ENCODE peak calls at places on chromosomes 4 and X, in five cellular contexts. E is fibroblast of the aortic adventitia, A is fibroblast of lung, J is fibroblast of mammary gland, D is Panc1. V is an unnamed sample.

GRCh38 chrX:20609916-20610415 is 343.3 kb upstream of the RPS6KA3 start:
- DNase-seq in E (no peak), D (no peak), J (no peak), A (no peak), V (no peak)

GRCh38 chr4:5636766-5637670 is 71.3 kb downstream of the EVC2 start:
- DNase-seq in E (no peak), J (no peak), D (no peak), A (peak), V (no peak)

GRCh38 chr4:113467581-113467980 is 294.0 kb downstream of the CAMK2D start:
- DNase-seq in A (peak), D (no peak), E (peak), J (peak), V (peak)

GRCh38 chr4:26884486-26884988 is 23.9 kb downstream of the STIM2 start:
- DNase-seq in A (no peak), D (no peak), J (no peak), E (no peak), V (no peak)

GRCh38 chr4:120672558-120673147 is 249.9 kb downstream of the PRDM5 start:
- DNase-seq in J (no peak), A (peak), D (no peak), E (no peak), V (no peak)

GRCh38 chrX:17488036-17488435 is 113.0 kb downstream of the NHS start:
- DNase-seq in E (peak), J (peak), D (no peak), A (peak), V (no peak)

GRCh38 chrX:119760026-119760902 is 1.9 kb downstream of the SOWAHD start:
- DNase-seq in E (no peak), D (no peak), A (no peak), J (no peak), V (no peak)

GRCh38 chrX:63922221-63922620 is 137.2 kb upstream of the ARHGEF9 start:
- DNase-seq in A (peak), E (peak), J (peak), D (no peak), V (peak)

GRCh38 chrX:153590961-153591956 is 7.7 kb downstream of the CCNQ start:
- DNase-seq in E (no peak), D (no peak), A (no peak), J (no peak), V (no peak)

GRCh38 chrX:150663061-150663460 is 30.1 kb upstream of the MTMR1 start:
- DNase-seq in D (no peak), J (no peak), A (no peak), E (no peak), V (no peak)

GRCh38 chr4:99816611-99817309 is at the start of gene DAPP1:
- DNase-seq in A (no peak), D (no peak), E (no peak), J (no peak), V (no peak)

DNA sequence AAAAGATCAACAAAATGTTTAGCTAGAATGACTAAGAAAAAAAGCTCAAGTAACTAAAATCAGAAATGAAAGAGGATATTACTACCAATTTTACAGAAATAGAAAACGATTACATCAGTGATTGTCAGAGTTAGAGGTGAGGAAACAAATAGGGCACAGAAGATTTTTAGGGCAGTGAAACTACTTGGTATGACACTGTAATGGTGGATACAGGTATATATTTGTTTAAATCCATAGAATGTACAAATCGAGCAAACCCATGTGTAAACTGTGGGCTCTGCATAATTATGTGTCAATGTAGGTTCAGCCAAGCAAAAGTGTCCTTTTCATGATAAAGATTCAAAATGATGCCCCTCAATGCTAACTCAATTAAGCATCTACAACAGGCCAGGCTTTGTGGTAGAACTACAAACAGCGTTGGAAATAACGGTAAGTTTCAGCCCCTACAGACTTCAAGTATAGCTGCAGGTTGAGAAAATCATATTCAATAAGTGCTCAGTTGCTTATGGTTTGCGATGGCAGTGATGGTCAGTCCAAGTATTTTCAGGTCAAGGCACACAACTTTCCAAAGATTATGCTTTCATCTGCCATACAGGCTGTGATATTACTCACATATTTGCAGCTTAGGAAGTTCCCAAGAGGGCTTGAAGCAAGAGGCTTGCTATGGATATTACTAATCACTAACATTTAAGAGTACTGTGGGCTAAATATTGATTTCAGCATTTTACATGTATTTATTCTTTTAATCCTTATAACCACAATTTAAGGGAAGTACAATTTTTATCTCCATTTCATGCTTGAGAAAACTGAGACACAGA is 158.6 kb downstream of the TET2 start:
- DNase-seq in A (no peak), J (no peak), E (no peak), D (no peak), V (no peak)
- H3K4me3 ChIP-seq in A (no peak), J (no peak), E (no peak), D (no peak), V (no peak)

DNA sequence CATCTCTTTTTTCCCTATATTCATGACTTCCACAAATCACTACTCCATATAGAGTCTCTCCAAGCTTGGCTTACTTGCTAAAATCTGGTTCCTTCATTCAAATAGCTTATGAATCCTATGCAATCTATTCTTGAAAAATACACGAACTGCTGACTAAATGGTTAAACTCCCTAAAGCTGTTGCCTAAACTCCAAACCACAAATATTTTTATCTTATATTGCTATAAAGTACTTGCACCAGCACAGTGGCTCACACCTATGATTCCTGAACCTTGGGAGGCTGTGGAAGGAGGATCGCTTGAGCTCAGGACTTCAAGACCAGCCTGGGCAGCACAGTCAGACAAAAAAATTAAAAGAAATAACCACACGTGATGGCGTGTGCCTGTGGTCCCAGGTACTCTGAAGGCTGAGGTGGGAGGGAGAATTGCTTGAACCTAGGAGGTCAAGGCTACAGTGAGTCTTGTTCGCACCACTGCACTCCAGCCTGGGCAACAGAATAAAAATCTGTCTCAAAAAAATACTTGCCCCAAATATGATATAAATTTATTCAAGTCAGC is 2.2 kb downstream of the FBXO8 start:
- DNase-seq in D (no peak), E (no peak), J (no peak), A (no peak), V (no peak)
- H3K4me3 ChIP-seq in D (no peak), E (no peak), J (no peak), A (no peak), V (peak)

DNA sequence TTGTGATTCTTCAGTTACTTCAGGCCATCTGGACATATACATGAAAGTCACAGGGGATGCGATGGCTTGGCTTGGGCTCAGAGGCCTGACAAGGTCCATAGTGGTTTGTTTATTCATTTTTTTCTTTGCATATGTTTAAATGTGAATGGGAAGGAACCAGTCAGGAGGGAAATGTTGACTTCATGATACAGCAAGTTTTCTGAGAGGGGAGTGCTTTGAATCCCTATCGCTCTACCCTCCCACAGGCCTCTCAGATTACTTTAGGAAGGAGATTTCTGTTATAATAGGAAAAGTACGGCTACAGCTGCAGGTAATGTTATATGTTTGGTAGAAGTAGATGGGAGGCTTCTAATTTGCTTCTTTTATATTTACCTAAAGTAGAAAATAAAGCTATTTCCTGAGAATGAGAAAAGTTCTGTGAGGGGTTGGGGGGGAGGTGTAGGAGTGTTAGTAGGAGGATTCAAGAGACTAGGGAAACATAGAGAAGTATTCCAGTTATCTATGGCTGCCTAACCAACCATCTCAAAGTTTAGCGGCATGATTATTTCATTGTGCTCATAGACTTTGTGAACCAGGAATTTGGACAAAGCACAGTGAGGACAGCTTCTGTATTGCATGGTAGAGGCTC is 323.0 kb downstream of the RAPGEF2 start:
- DNase-seq in E (no peak), A (no peak), J (no peak), D (no peak), V (no peak)
- H3K4me3 ChIP-seq in E (no peak), A (no peak), J (no peak), D (no peak), V (no peak)

DNA sequence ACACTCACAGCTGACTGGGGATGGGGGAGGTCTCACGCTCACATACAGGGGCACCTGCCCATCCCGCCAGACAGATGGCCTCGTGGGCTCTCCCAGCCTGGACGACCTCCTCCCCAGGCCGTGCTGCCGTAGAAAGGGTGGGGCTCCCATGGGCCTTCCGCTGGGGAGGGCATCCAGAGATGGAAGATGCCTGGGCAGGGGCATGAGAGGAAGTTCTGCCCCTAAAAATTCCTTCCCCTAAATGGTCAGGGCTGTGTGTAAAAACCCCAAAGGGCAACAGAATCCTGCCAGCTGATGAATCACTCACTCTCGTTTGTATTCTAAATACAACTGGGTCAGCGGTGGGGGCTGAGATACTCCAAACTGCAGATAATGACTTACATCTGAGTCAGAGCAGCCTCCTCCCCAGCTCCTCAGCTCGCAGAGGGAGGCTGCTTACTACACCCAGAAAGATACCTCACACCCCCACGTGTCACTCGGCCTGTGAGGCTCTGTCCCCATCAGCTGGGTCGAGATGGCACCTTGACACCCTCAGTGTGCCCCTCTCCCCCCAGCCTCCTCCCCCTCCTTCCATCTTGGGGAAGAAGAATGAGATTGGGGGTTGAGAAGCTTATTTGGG is 10.1 kb downstream of the WDR1 start:
- DNase-seq in A (peak), D (peak), J (peak), E (peak), V (peak)
- H3K4me3 ChIP-seq in A (peak), D (peak), J (peak), E (peak), V (peak)

GRCh38 chr4:87865960-87866598 is 33.3 kb downstream of the MEPE start:
- DNase-seq in D (no peak), A (peak), J (no peak), E (peak), V (no peak)
- H3K4me3 ChIP-seq in D (no peak), A (no peak), J (no peak), E (no peak), V (no peak)

V was measured in fibroblast of villous mesenchyme.